ENCODE peak calls at places on chromosomes 4 and X, in five cellular contexts. One of them, this sample, is unnamed.
A peak's percentile ranks its signal among the peaks of the same experiment; 100 is the strongest.

GRCh38 chrX:132609449-132609848 is 120.6 kb upstream of the MBNL3 start:
- DNase-seq in Peyer's patch: no peak
- DNase-seq in cardiac muscle cell: no peak
- DNase-seq in dorsolateral prefrontal cortex: no peak
- DNase-seq in ascending aorta: no peak
- DNase-seq in this sample: no peak

GRCh38 chr4:82524570-82525152 is 37.1 kb downstream of the TMEM150C start:
- DNase-seq in dorsolateral prefrontal cortex: no peak
- DNase-seq in Peyer's patch: no peak
- DNase-seq in ascending aorta: no peak
- DNase-seq in cardiac muscle cell: no peak
- DNase-seq in this sample: no peak

GRCh38 chrX:106917830-106918500 is 2.2 kb upstream of the CLDN2 start:
- DNase-seq in cardiac muscle cell: no peak
- DNase-seq in dorsolateral prefrontal cortex: no peak
- DNase-seq in Peyer's patch: no peak
- DNase-seq in ascending aorta: no peak
- DNase-seq in this sample: peak; percentile 82

GRCh38 chrX:21838937-21839333 is 482 bp upstream of the MBTPS2 start:
- DNase-seq in dorsolateral prefrontal cortex: no peak
- DNase-seq in Peyer's patch: no peak
- DNase-seq in ascending aorta: no peak
- DNase-seq in cardiac muscle cell: no peak
- DNase-seq in this sample: peak; percentile 42

GRCh38 chr4:168755643-168756482 is 254.2 kb downstream of the CBR4 start:
- DNase-seq in Peyer's patch: no peak
- DNase-seq in cardiac muscle cell: no peak
- DNase-seq in ascending aorta: no peak
- DNase-seq in dorsolateral prefrontal cortex: no peak
- DNase-seq in this sample: no peak

GRCh38 chrX:151396042-151396826 is 772 bp upstream of the VMA21 start:
- DNase-seq in ascending aorta: no peak
- DNase-seq in Peyer's patch: peak; percentile 45
- DNase-seq in dorsolateral prefrontal cortex: no peak
- DNase-seq in cardiac muscle cell: no peak
- DNase-seq in this sample: no peak

GRCh38 chr4:171846232-171846631 is 33.0 kb downstream of the GALNTL6 start:
- DNase-seq in cardiac muscle cell: peak; percentile 74
- DNase-seq in Peyer's patch: no peak
- DNase-seq in ascending aorta: no peak
- DNase-seq in dorsolateral prefrontal cortex: no peak
- DNase-seq in this sample: peak; percentile 51

GRCh38 chr4:152536545-152537182 is 772 bp upstream of the FBXW7 start:
- DNase-seq in Peyer's patch: peak; percentile 72
- DNase-seq in ascending aorta: peak; percentile 15
- DNase-seq in cardiac muscle cell: peak; percentile 52
- DNase-seq in dorsolateral prefrontal cortex: no peak
- DNase-seq in this sample: peak; percentile 48

GRCh38 chrX:129496625-129497024 is 26.7 kb downstream of the SMARCA1 start:
- DNase-seq in dorsolateral prefrontal cortex: no peak
- DNase-seq in Peyer's patch: no peak
- DNase-seq in ascending aorta: no peak
- DNase-seq in cardiac muscle cell: no peak
- DNase-seq in this sample: no peak

GRCh38 chrX:1596676-1597344 is 5.4 kb downstream of the AKAP17A start:
- DNase-seq in dorsolateral prefrontal cortex: no peak
- DNase-seq in cardiac muscle cell: no peak
- DNase-seq in Peyer's patch: no peak
- DNase-seq in ascending aorta: no peak
- DNase-seq in this sample: no peak

GRCh38 chr4:144757969-144758368 is 112.0 kb downstream of the HHIP start:
- DNase-seq in Peyer's patch: no peak
- DNase-seq in dorsolateral prefrontal cortex: no peak
- DNase-seq in ascending aorta: no peak
- DNase-seq in cardiac muscle cell: no peak
- DNase-seq in this sample: no peak

GRCh38 chr4:183444953-183445543 is 612 bp downstream of the CDKN2AIP start:
- DNase-seq in Peyer's patch: peak; percentile 50
- DNase-seq in ascending aorta: no peak
- DNase-seq in cardiac muscle cell: peak; percentile 61
- DNase-seq in dorsolateral prefrontal cortex: no peak
- DNase-seq in this sample: peak; percentile 11

GRCh38 chrX:41452565-41452964 is 5.4 kb downstream of the NYX start:
- DNase-seq in cardiac muscle cell: no peak
- DNase-seq in dorsolateral prefrontal cortex: no peak
- DNase-seq in Peyer's patch: no peak
- DNase-seq in ascending aorta: no peak
- DNase-seq in this sample: no peak

GRCh38 chrX:43685221-43685620 is 29.1 kb downstream of the MAOA start:
- DNase-seq in cardiac muscle cell: no peak
- DNase-seq in Peyer's patch: no peak
- DNase-seq in dorsolateral prefrontal cortex: no peak
- DNase-seq in ascending aorta: no peak
- DNase-seq in this sample: no peak

GRCh38 chr4:88352062-88352461 is 26.6 kb upstream of the HERC6 start:
- DNase-seq in dorsolateral prefrontal cortex: no peak
- DNase-seq in Peyer's patch: no peak
- DNase-seq in ascending aorta: no peak
- DNase-seq in cardiac muscle cell: no peak
- DNase-seq in this sample: peak; percentile 46

GRCh38 chrX:397575-397974 is 10.9 kb upstream of the PPP2R3B start:
- DNase-seq in Peyer's patch: no peak
- DNase-seq in cardiac muscle cell: peak; percentile 28
- DNase-seq in ascending aorta: no peak
- DNase-seq in dorsolateral prefrontal cortex: no peak
- DNase-seq in this sample: peak; percentile 74

GRCh38 chr4:16939178-16939577 is 40.7 kb upstream of the LDB2 start:
- DNase-seq in Peyer's patch: no peak
- DNase-seq in ascending aorta: no peak
- DNase-seq in dorsolateral prefrontal cortex: no peak
- DNase-seq in cardiac muscle cell: no peak
- DNase-seq in this sample: no peak

GRCh38 chrX:118325453-118325852 is 20.5 kb upstream of the WDR44 start:
- DNase-seq in Peyer's patch: no peak
- DNase-seq in ascending aorta: no peak
- DNase-seq in cardiac muscle cell: no peak
- DNase-seq in dorsolateral prefrontal cortex: no peak
- DNase-seq in this sample: peak; percentile 6

GRCh38 chrX:70262952-70263567 is 3.1 kb upstream of the P2RY4 start:
- DNase-seq in cardiac muscle cell: peak; percentile 62
- DNase-seq in Peyer's patch: no peak
- DNase-seq in dorsolateral prefrontal cortex: no peak
- DNase-seq in ascending aorta: no peak
- DNase-seq in this sample: peak; percentile 46

GRCh38 chr4:63528592-63528991 is 880.7 kb downstream of the TECRL start:
- DNase-seq in Peyer's patch: no peak
- DNase-seq in cardiac muscle cell: no peak
- DNase-seq in ascending aorta: no peak
- DNase-seq in dorsolateral prefrontal cortex: no peak
- DNase-seq in this sample: peak; percentile 15

DNA sequence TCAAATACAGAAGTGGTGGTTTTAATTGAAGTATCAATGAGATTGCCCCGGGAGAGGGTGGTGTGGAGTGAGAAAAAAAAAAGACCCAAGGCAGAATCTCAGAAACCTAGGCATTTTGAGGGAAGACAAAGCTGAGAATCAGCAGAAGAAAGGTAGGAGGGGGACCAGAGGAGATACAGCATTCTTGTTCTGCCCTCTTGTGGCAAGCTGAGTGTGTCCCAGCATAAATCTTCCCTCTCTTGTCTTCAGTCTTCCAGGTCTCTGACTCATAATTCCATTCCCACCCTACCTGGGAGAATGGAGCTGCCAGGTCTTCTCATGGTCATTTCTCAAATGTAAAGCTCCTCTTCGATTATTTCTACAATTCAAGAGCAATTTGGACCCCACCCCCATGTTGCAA is 32.7 kb upstream of the MAGED1 start:
- DNase-seq in Peyer's patch: no peak
- DNase-seq in cardiac muscle cell: peak; percentile 37
- DNase-seq in ascending aorta: no peak
- DNase-seq in dorsolateral prefrontal cortex: no peak
- DNase-seq in this sample: peak; percentile 60
- TF ChIP-seq CTCF in Peyer's patch: peak; percentile 55
- TF ChIP-seq CTCF in cardiac muscle cell: peak; percentile 56
- TF ChIP-seq CTCF in ascending aorta: no peak
- TF ChIP-seq CTCF in dorsolateral prefrontal cortex: peak; percentile 54
- TF ChIP-seq CTCF in this sample: peak; percentile 61

DNA sequence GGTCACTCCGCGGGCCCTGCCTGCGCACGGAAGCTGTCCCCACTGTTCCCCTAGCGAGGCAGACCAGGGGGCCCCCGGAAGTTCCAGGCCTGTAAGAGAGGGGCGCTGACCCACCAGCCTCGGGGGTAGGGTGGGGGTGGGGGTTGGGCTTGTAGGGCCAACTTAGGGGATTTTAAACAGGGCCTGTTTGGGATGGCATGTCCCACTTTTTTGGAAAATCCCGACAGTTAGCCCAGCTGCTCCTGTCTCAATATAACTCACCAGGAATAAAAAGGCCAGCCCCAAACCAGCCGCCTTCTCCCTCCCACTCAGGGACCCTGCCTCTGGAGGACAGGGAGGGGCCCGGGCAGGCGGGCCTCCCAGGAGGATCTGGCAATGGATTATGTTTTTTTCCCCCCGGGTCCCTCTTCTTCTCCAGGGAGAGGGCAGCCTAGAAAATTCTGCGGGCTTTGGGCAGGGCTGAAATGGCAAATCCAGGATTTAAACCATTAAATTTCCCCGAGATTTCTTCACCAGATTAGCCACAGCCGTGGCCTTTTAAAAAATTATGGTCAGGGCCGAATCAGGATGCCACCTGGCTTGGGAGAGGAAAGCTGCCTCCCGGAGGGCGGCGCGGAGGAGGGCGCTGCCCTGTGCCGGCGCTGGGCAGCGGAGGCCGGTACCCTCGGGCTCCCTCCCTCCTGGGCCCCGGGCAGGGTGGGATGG is 959 bp downstream of the PPP2R2C start:
- DNase-seq in ascending aorta: no peak
- DNase-seq in cardiac muscle cell: no peak
- DNase-seq in Peyer's patch: no peak
- DNase-seq in dorsolateral prefrontal cortex: no peak
- DNase-seq in this sample: no peak
- H3K4me3 ChIP-seq in ascending aorta: peak overlapping the region; percentile 59
- H3K4me3 ChIP-seq in cardiac muscle cell: peak overlapping the region; percentile 29
- H3K4me3 ChIP-seq in Peyer's patch: no peak overlapping the region
- H3K4me3 ChIP-seq in dorsolateral prefrontal cortex: peak overlapping the region; percentile 82
- H3K4me3 ChIP-seq in this sample: no peak overlapping the region

GRCh38 chr4:15100380-15100779 is 98.1 kb downstream of the CPEB2 start:
- DNase-seq in ascending aorta: no peak
- DNase-seq in cardiac muscle cell: no peak
- DNase-seq in Peyer's patch: no peak
- DNase-seq in dorsolateral prefrontal cortex: no peak
- DNase-seq in this sample: no peak
- TF ChIP-seq CTCF in ascending aorta: no peak
- TF ChIP-seq CTCF in cardiac muscle cell: no peak
- TF ChIP-seq CTCF in Peyer's patch: no peak
- TF ChIP-seq CTCF in dorsolateral prefrontal cortex: no peak
- TF ChIP-seq CTCF in this sample: no peak

DNA sequence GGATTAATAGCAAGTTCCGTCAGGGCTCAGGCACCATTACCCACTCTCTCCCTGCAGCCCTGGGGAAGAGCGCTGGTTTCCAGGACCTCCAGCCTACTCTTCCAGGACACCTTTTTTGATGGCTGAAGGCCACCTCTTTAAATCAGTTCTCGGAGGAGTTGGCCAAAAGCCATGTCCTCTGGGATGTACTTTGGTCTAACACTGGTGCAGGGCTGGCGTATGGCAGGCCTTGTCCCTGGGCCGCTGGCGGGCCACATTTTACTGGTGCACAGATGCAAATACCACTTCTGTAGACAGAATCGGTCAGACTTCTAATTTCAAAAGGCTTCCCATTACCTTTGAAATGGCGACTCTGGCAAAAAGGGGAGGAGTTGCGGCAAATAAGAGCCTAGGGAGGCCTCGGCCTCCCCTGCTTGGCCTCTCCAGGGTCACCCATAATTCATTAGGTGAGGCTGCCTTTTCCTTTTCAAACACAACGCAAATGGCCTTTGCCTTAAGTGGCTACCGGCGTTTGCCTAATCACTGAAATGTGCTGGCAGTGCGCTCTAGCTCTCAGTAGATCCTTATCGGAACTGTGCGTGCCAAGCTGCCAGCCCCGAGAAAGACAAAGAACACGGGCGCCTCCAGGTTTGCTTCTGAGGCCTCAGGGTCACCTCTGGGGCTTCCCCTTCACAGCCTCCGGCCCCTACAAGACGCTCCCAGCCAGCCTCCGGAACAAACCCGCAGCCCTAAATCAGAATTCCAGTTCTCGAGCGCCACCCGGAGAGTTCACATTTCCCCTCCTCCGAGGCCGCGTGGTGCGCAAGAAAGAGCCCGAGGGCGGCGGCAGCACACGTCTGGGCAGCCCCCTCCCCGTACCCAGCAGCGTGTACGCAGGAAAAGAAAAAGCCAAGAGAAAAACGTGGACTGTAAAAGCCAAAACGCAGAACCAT is 76.2 kb upstream of the BCOR start:
- DNase-seq in cardiac muscle cell: peak; percentile 59
- DNase-seq in dorsolateral prefrontal cortex: no peak
- DNase-seq in ascending aorta: no peak
- DNase-seq in Peyer's patch: peak; percentile 56
- DNase-seq in this sample: no peak
- H3K4me3 ChIP-seq in cardiac muscle cell: no peak overlapping the region
- H3K4me3 ChIP-seq in dorsolateral prefrontal cortex: peak overlapping the region; percentile 67
- H3K4me3 ChIP-seq in ascending aorta: peak overlapping the region; percentile 59
- H3K4me3 ChIP-seq in Peyer's patch: peak overlapping the region; percentile 62
- H3K4me3 ChIP-seq in this sample: no peak overlapping the region